ENCODE peak calls at places on chromosomes 4 and X, in six cellular contexts. X is RWPE1, O is progenitor cell of endocrine pancreas, G is ovary, U is endothelial cell, Z is Peyer's patch. A is an unnamed sample.

GRCh38 chr4:85367815-85368214 is 107.1 kb upstream of the ARHGAP24 start:
- DNase-seq in G (no peak), O (no peak), X (no peak), Z (no peak), U (no peak), A (no peak)

GRCh38 chr4:41258783-41259182 is 2.1 kb downstream of the UCHL1 start:
- DNase-seq in U (peak; percentile 45), O (no peak), Z (no peak), X (peak; percentile 42), G (peak; percentile 42), A (peak; percentile 29)

GRCh38 chrX:102654696-102655095 is 3.4 kb downstream of the GPRASP1 start:
- DNase-seq in Z (no peak), X (no peak), G (no peak), O (no peak), U (no peak), A (no peak)

GRCh38 chr4:92014060-92014459 is 289.7 kb upstream of the GRID2 start:
- DNase-seq in O (no peak), X (no peak), U (no peak), Z (no peak), G (no peak), A (no peak)

GRCh38 chr4:24382381-24382780 is 202.0 kb downstream of the DHX15 start:
- DNase-seq in U (no peak), Z (no peak), G (no peak), O (no peak), X (peak; percentile 77), A (no peak)

GRCh38 chrX:56947695-56948094 is 47.6 kb downstream of the SPIN3 start:
- DNase-seq in Z (no peak), U (no peak), O (no peak), X (peak; percentile 6), G (no peak), A (no peak)

GRCh38 chr4:727576-727975 is 21.9 kb downstream of the PCGF3 start:
- DNase-seq in Z (no peak), X (no peak), U (no peak), O (no peak), G (no peak), A (no peak)

GRCh38 chr4:181006509-181007290 is 1236.5 kb upstream of the TENM3 start:
- DNase-seq in X (no peak), Z (no peak), G (no peak), O (no peak), U (no peak), A (no peak)

GRCh38 chr4:11418610-11419009 is 10.1 kb downstream of the HS3ST1 start:
- DNase-seq in G (no peak), Z (no peak), X (no peak), O (no peak), U (peak; percentile 26), A (no peak)

GRCh38 chrX:47514553-47515235 is 31.7 kb upstream of the ZNF41 start:
- DNase-seq in X (peak; percentile 69), O (no peak), Z (no peak), G (no peak), U (no peak), A (no peak)

GRCh38 chr4:167956676-167957075 is 135.7 kb upstream of the ANXA10 start:
- DNase-seq in G (no peak), Z (no peak), U (no peak), O (no peak), X (peak; percentile 3), A (no peak)

GRCh38 chrX:21756785-21757529 is 959 bp downstream of the SMPX start:
- DNase-seq in U (no peak), Z (no peak), X (no peak), G (no peak), O (no peak), A (no peak)

DNA sequence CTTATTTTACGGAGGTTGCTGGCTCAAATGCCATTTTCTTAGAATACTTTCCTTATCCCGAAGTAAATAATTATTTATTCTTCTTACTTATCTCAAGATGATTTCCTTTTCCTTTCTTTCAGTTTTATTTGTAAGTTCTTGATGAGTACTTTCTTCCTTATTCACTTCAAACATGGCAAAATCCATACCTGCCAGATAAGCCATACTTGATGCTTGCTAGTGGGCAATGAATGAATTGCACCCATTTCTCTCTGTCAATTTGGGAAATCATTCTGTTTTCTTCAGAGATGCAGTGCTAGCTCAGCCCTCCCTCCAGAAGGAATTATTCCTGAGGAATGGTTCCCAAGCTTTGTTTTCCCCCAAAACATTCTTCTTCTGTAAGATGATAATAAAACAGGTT is 598.3 kb downstream of the SPRY1 start:
- DNase-seq in O (no peak), X (no peak), U (no peak), Z (no peak), G (no peak), A (no peak)
- TF ChIP-seq CTCF in O (peak; percentile 41), X (no peak), U (peak; percentile 59), Z (no peak), G (no peak), A (peak; percentile 39)

GRCh38 chr4:172547724-172548123 is 620.9 kb upstream of the GALNT7 start:
- DNase-seq in Z (no peak), G (no peak), X (no peak), U (no peak), O (no peak), A (no peak)

GRCh38 chr4:172543249-172543648 is 625.4 kb upstream of the GALNT7 start:
- DNase-seq in Z (no peak), X (no peak), U (no peak), O (no peak), G (no peak), A (no peak)

DNA sequence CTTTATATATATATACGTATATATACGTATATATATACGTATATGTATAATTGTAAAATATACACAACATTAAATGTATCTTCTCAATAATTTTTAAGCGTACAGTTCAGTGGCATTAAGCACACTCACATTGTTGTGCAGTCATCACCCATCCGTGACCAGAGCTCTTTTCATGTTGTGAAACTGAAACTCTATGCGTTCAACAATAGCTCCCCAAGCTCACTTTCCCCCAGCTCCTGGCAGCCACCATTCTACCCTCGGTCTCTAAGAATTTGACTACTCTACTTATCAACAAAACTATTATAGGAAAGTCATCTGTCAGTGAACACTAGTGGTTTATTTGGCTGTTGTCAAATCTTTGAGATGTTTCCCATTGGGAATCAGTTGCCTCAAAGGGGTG is 621.8 kb upstream of the GALNT7 start:
- DNase-seq in O (no peak), X (no peak), G (no peak), Z (no peak), U (no peak), A (no peak)
- TF ChIP-seq CTCF in O (no peak), X (no peak), G (no peak), Z (no peak), U (no peak), A (no peak)

GRCh38 chr4:111064342-111064993 is 441.6 kb upstream of the PITX2 start:
- DNase-seq in Z (no peak), G (no peak), X (no peak), U (no peak), O (no peak), A (no peak)
- TF ChIP-seq CTCF in Z (no peak), G (no peak), X (no peak), U (no peak), O (no peak), A (no peak)

DNA sequence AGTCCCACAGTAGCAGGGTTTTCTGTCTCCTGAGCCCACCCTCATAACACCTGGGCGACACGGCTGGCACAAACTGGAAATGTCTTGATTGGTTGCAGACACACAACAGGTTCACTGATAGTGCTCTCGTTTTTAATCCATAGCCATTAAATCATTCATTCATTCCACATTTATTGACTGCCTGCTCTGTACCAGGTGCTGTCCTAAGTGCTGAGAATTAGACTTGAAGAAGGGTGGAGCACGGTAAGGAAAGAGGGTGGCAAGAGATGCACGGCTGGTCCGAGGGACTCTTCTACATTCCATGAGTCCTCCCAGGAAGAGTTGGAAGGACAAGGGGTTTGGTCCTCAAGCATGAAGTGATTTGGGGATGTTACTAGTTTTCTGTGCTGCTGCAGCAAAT is 100.0 kb downstream of the RELL1 start:
- DNase-seq in Z (no peak), O (no peak), U (no peak), G (no peak), X (no peak), A (no peak)
- TF ChIP-seq CTCF in Z (no peak), O (no peak), U (no peak), G (no peak), X (no peak), A (no peak)

DNA sequence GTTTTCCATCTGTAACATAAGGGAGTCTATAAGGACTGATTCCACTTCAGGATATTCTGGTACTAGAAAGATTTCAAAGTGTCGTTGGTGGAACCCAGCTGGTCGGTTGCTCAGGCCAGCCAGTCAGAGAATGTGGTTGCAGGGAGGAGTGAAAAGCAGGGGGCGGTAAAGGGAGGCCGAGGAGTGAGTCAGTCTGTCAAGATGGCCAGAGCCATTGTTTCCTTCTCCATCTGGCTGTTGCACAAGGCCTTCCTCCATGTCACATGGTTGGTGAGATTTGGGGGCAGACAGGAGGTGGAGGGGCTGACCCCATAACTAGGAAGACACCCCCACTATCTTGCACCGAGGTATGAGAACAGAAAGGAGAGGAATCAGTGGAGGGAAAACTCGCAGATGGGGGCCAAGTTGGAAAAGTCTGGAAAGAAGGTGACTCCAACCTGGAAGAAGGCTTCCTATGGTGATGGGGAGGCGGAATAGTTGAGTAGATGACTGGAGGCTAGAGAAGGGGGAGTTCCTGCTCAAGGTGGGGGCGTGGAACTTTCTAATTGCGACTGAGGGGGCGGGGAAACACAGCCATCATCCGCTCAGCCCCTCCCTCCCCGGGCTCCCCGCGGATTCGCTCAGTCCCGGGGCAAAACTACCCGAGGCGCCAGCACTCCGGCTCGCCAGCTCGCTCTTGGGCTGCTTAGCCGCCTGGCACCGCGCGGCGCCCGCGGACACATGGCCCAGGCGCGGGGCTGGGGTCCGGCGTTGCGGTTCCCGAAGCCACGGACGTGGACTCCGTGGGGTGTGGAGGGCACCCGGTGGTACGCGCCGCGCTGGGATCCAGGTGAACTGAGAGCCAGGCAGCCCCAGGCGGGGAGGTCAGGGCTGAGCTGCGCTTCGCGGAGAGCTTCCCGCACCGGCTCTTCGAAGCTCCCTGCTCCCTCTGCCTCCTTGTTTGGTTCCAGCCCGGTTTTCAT is 38.5 kb downstream of the STARD8 start:
- DNase-seq in U (peak; percentile 63), X (no peak), Z (no peak), G (peak; percentile 49), O (no peak), A (peak; percentile 36)
- TF ChIP-seq CTCF in U (no peak), X (no peak), Z (no peak), G (no peak), O (no peak), A (no peak)

GRCh38 chr4:147837435-147837834 is 105.5 kb downstream of the ARHGAP10 start:
- DNase-seq in Z (no peak), O (no peak), G (no peak), U (no peak), X (no peak), A (no peak)
- TF ChIP-seq CTCF in Z (no peak), O (peak; percentile 20), G (peak; percentile 10), U (no peak), X (no peak), A (no peak)

A was measured in glutamatergic neuron.